ENCODE peak calls at places on chromosome 14, in seven cellular contexts. Y is A172; B is activated T-helper 1 cell treated with anti-CD3 and anti-CD28 coated beads, Interleukin-2, amount 50 U/mL, for 16 hours; D is RPMI8226; N is NCI-H1105; R is B cell; U is GM10248. O is an unnamed sample.
A peak's percentile ranks its signal among the peaks of the same experiment; 100 is the strongest.

GRCh38 chr14:69048456-69048855 is 69.4 kb upstream of the ACTN1 start:
- DNase-seq in D (peak; percentile 34), B (no peak), R (no peak), Y (no peak), N (peak; percentile 56), U (no peak), O (no peak)

GRCh38 chr14:71319646-71320045 is 412.4 kb downstream of the PCNX1 start:
- DNase-seq in D (peak; percentile 21), Y (peak; percentile 5), R (no peak), U (no peak), N (no peak), B (no peak), O (no peak)

GRCh38 chr14:61470261-61470953 is 149.0 kb downstream of the PRKCH start:
- DNase-seq in N (peak; percentile 16), Y (peak; percentile 86), B (no peak), D (no peak), U (no peak), R (no peak), O (peak; percentile 70)

GRCh38 chr14:50871914-50872732 is at the start of gene ABHD12B:
- DNase-seq in Y (no peak), R (no peak), D (no peak), N (no peak), B (no peak), U (no peak), O (no peak)

GRCh38 chr14:105192866-105193731 is 12.0 kb upstream of the NUDT14 start:
- DNase-seq in B (no peak), D (no peak), U (no peak), N (no peak), Y (no peak), R (no peak), O (no peak)

GRCh38 chr14:78897443-78897842 is 727.3 kb downstream of the NRXN3 start:
- DNase-seq in D (no peak), N (no peak), B (no peak), R (no peak), Y (no peak), U (no peak), O (no peak)

GRCh38 chr14:89617471-89618291 is 200.6 kb upstream of the FOXN3 start:
- DNase-seq in D (peak; percentile 14), R (no peak), N (no peak), B (no peak), Y (no peak), U (peak; percentile 46), O (peak; percentile 64)

GRCh38 chr14:104323551-104324175 is 185.3 kb downstream of the KIF26A start:
- DNase-seq in Y (no peak), U (no peak), N (no peak), D (no peak), B (no peak), R (peak; percentile 14), O (no peak)

GRCh38 chr14:60249321-60250251 is 565 bp downstream of the PPM1A start:
- DNase-seq in B (peak; percentile 12), Y (peak; percentile 8), D (peak; percentile 78), U (peak; percentile 85), N (peak; percentile 59), R (peak; percentile 67), O (peak; percentile 60)

GRCh38 chr14:102375126-102375525 is 12.4 kb downstream of the TECPR2 start:
- DNase-seq in R (no peak), N (no peak), D (no peak), Y (no peak), U (no peak), B (no peak), O (no peak)

GRCh38 chr14:106848330-106849121 is 1322.1 kb downstream of the TMEM121 start:
- DNase-seq in R (peak; percentile 65), B (no peak), N (no peak), D (no peak), U (peak; percentile 28), Y (peak; percentile 63), O (peak; percentile 69)

GRCh38 chr14:91327661-91328312 is 83.3 kb upstream of the GPR68 start:
- DNase-seq in R (no peak), D (no peak), U (no peak), N (no peak), Y (no peak), B (no peak), O (no peak)

GRCh38 chr14:57575482-57575881 is 81.8 kb upstream of the CCDC198 start:
- DNase-seq in N (no peak), D (no peak), B (no peak), Y (no peak), U (no peak), R (no peak), O (no peak)